ENCODE peak calls at places on chromosomes 6 and 20, in five cellular contexts. V is foreskin keratinocyte, T is lower lobe of right lung, K is heart left ventricle, A is glutamatergic neuron. D is an unnamed sample.

GRCh38 chr6:16372029-16372776 is 133.8 kb downstream of the GMPR start:
- DNase-seq in V (no peak), T (no peak), K (no peak), A (no peak), D (no peak)

GRCh38 chr20:59495894-59496510 is 108.3 kb upstream of the PHACTR3 start:
- DNase-seq in V (peak; percentile 17), T (peak; percentile 65), K (peak; percentile 62), A (peak; percentile 86), D (peak; percentile 32)

GRCh38 chr6:163148781-163149534 is 265.6 kb upstream of the QKI start:
- DNase-seq in V (no peak), T (no peak), K (no peak), A (no peak), D (no peak)

GRCh38 chr6:139533573-139534471 is 159.4 kb upstream of the CITED2 start:
- DNase-seq in V (peak; percentile 57), T (peak; percentile 61), K (no peak), A (no peak), D (no peak)

GRCh38 chr20:61829526-61829925 is 236.2 kb downstream of the TAF4 start:
- DNase-seq in V (no peak), T (no peak), K (no peak), A (peak; percentile 3), D (no peak)

GRCh38 chr20:21074605-21075336 is 31.4 kb downstream of the LINC00237 start:
- DNase-seq in V (peak; percentile 15), T (no peak), K (no peak), A (no peak), D (peak; percentile 58)

GRCh38 chr20:54456972-54457371 is 18.4 kb upstream of the DOK5 start:
- DNase-seq in V (no peak), T (no peak), K (no peak), A (no peak), D (no peak)

GRCh38 chr20:46965477-46965876 is 70.8 kb downstream of the EYA2 start:
- DNase-seq in V (no peak), T (peak; percentile 61), K (no peak), A (no peak), D (peak; percentile 39)

GRCh38 chr6:159077123-159077522 is 32.3 kb upstream of the TAGAP start:
- DNase-seq in V (no peak), T (no peak), K (no peak), A (no peak), D (no peak)

GRCh38 chr20:18916886-18917785 is 103.6 kb downstream of the SCP2D1 start:
- DNase-seq in V (no peak), T (no peak), K (no peak), A (no peak), D (no peak)

GRCh38 chr20:48129319-48129973 is 344.2 kb upstream of the SULF2 start:
- DNase-seq in V (no peak), T (no peak), K (no peak), A (no peak), D (no peak)

GRCh38 chr20:22920898-22921297 is 114.2 kb upstream of the SSTR4 start:
- DNase-seq in V (no peak), T (no peak), K (no peak), A (no peak), D (no peak)

GRCh38 chr20:44979090-44979621 is 12.8 kb downstream of the STK4 start:
- DNase-seq in V (no peak), T (no peak), K (no peak), A (no peak), D (no peak)

GRCh38 chr6:112348334-112348874 is 1.3 kb downstream of the RFPL4B start:
- DNase-seq in V (no peak), T (no peak), K (no peak), A (no peak), D (no peak)

GRCh38 chr20:19026121-19026878 is 186.1 kb upstream of the SLC24A3 start:
- DNase-seq in V (no peak), T (no peak), K (peak; percentile 78), A (no peak), D (no peak)

GRCh38 chr6:111768431-111768770 is 104.9 kb downstream of the FYN start:
- DNase-seq in V (no peak), T (no peak), K (no peak), A (no peak), D (no peak)

GRCh38 chr6:75478929-75479328 is 14.7 kb downstream of the FILIP1 start:
- DNase-seq in V (no peak), T (no peak), K (no peak), A (no peak), D (no peak)

GRCh38 chr20:38321959-38322598 is 18.1 kb downstream of the BPI start:
- DNase-seq in V (peak; percentile 34), T (no peak), K (no peak), A (peak; percentile 63), D (peak; percentile 29)

GRCh38 chr20:37999526-38000263 is 33.6 kb downstream of the TTI1 start:
- DNase-seq in V (no peak), T (no peak), K (no peak), A (no peak), D (no peak)

GRCh38 chr20:43767686-43768474 is 41.1 kb upstream of the GTSF1L start:
- DNase-seq in V (peak; percentile 61), T (no peak), K (no peak), A (no peak), D (peak; percentile 57)

GRCh38 chr6:328184-328670 is 35.9 kb downstream of the DUSP22 start:
- DNase-seq in V (peak; percentile 76), T (peak; percentile 43), K (peak; percentile 66), A (no peak), D (peak; percentile 84)

GRCh38 chr6:11097476-11097875 is 3.8 kb downstream of the SMIM13 start:
- DNase-seq in V (no peak), T (no peak), K (no peak), A (no peak), D (no peak)

D was measured in mammary epithelial cell.